ENCODE peak calls at places on chromosomes 13 and 19, in ten cellular contexts. W is lung, J is mammary epithelial cell, V is cardiac muscle cell, U is pancreas, E is tibial artery, I is fibroblast of lung, K is heart right ventricle, H is IMR-90, X is left ventricle myocardium inferior. R is an unnamed sample. For H3K4me1 and H3K27me3, the result is how much of the 10 kb centered on the place peaks cover.

GRCh38 chr19:46631481-46631880 is 4.5 kb downstream of the GNG8 start:
- DNase-seq in H (peak), W (no peak), V (no peak), J (peak), X (peak), I (no peak), E (peak), U (no peak), K (no peak), R (no peak)

GRCh38 chr19:40413291-40413994 is at the start of gene PRX:
- DNase-seq in E (no peak), V (peak), X (no peak), U (no peak), I (no peak), K (no peak), W (no peak), H (no peak), J (no peak), R (no peak)

GRCh38 chr13:112995395-112996091 is 26.5 kb downstream of the MCF2L start:
- DNase-seq in H (no peak), V (peak), J (no peak), U (no peak), X (no peak), E (no peak), K (no peak), W (no peak), I (no peak), R (no peak)

GRCh38 chr13:67200183-67200582 is 30.0 kb downstream of the PCDH9 start:
- DNase-seq in X (no peak), U (no peak), E (no peak), K (no peak), V (no peak), W (no peak), J (no peak), I (no peak), H (no peak), R (no peak)

GRCh38 chr13:96527497-96527896 is 437.6 kb downstream of the HS6ST3 start:
- DNase-seq in K (no peak), J (no peak), H (no peak), X (no peak), V (peak), I (no peak), W (no peak), E (no peak), U (no peak), R (no peak)

GRCh38 chr19:56765107-56765506 is 75.4 kb downstream of the PEG3 start:
- DNase-seq in I (peak), X (peak), H (no peak), E (no peak), J (no peak), K (peak), V (no peak), W (peak), U (peak), R (no peak)

GRCh38 chr19:7757358-7757757 is 5.7 kb upstream of the CLEC4M start:
- DNase-seq in X (no peak), K (no peak), J (no peak), W (no peak), E (no peak), I (no peak), H (no peak), U (no peak), V (no peak), R (no peak)

GRCh38 chr13:82933986-82934385 is 948.3 kb downstream of the SLITRK1 start:
- DNase-seq in X (no peak), J (no peak), E (no peak), H (no peak), W (no peak), I (peak), K (no peak), U (no peak), V (no peak), R (no peak)

GRCh38 chr13:78655906-78656305 is 3.0 kb downstream of the OBI1 start:
- DNase-seq in W (no peak), K (no peak), E (no peak), U (no peak), X (no peak), J (no peak), I (no peak), H (no peak), V (no peak), R (no peak)

GRCh38 chr13:106246817-106247216 is 288.6 kb downstream of the EFNB2 start:
- DNase-seq in I (no peak), U (no peak), J (no peak), K (no peak), X (no peak), E (no peak), V (no peak), H (no peak), W (no peak), R (no peak)

GRCh38 chr19:54188224-54188871 is 1.0 kb downstream of the MBOAT7 start:
- DNase-seq in K (no peak), E (no peak), J (peak), W (peak), H (peak), X (no peak), I (no peak), U (no peak), V (no peak), R (peak)

GRCh38 chr19:17289489-17289888 is 7.8 kb downstream of the ANKLE1 start:
- DNase-seq in U (no peak), J (no peak), I (peak), X (peak), K (peak), H (peak), W (peak), E (no peak), V (peak), R (no peak)

DNA sequence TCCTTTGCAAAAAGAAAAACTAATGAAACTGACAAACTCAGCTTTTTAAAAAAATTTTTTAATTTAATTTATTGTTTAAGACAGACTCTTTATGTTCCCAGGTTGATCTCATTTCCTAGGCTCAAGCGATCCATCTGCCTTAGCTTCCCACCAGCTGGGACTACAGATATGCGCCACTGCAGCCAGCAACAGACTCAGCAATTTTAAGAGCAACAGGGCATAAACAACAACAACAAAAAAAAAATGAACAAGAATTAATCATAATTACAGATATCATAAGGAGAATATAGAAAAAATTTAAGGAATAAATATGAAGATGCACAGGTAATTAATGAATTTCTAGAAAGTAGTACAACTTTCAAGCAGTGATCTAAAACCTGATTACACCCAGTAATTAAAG is 1.5 kb downstream of the ZNF699 start:
- DNase-seq in K (no peak), I (no peak), U (no peak), X (no peak), H (no peak), W (no peak), V (no peak), E (no peak), J (no peak), R (no peak)
- H3K4me1 ChIP-seq in K (under half), I (under half), U (under half), X (under half), H (under half), W (under half), V (under half), E (under half), J (under half), R (under half)

GRCh38 chr19:14772995-14773394 is 5.4 kb downstream of the ADGRE2 start:
- DNase-seq in I (no peak), H (no peak), E (no peak), K (no peak), U (no peak), X (no peak), J (no peak), W (no peak), V (no peak), R (no peak)

GRCh38 chr19:14772467-14772866 is 5.9 kb downstream of the ADGRE2 start:
- DNase-seq in E (no peak), U (no peak), K (no peak), I (no peak), W (no peak), V (no peak), H (no peak), J (no peak), X (no peak), R (no peak)

GRCh38 chr19:14770944-14771839 is 7.2 kb downstream of the ADGRE2 start:
- DNase-seq in V (no peak), U (no peak), X (no peak), W (no peak), I (no peak), H (no peak), J (no peak), E (no peak), K (no peak), R (no peak)

GRCh38 chr19:14774373-14774772 is 4.0 kb downstream of the ADGRE2 start:
- DNase-seq in X (no peak), I (no peak), H (no peak), J (no peak), U (no peak), W (no peak), K (no peak), E (no peak), V (no peak), R (no peak)

GRCh38 chr19:14775855-14776254 is 2.5 kb downstream of the ADGRE2 start:
- DNase-seq in E (no peak), K (no peak), V (no peak), X (peak), U (no peak), J (no peak), W (no peak), H (no peak), I (no peak), R (no peak)
- H3K4me3 ChIP-seq in E (peak), K (peak), V (no peak), X (peak), U (no peak), J (peak), W (no peak), H (no peak), I (no peak), R (no peak)

GRCh38 chr13:25135896-25136295 is 36.2 kb downstream of the AMER2 start:
- DNase-seq in U (no peak), J (no peak), W (no peak), V (no peak), X (no peak), H (no peak), I (no peak), K (no peak), E (no peak), R (no peak)

GRCh38 chr13:25132984-25133383 is 37.0 kb downstream of the PABPC3 start:
- DNase-seq in W (no peak), U (no peak), K (no peak), X (no peak), I (no peak), V (no peak), H (no peak), E (no peak), J (no peak), R (no peak)

GRCh38 chr13:25141042-25141441 is 31.0 kb downstream of the AMER2 start:
- DNase-seq in V (no peak), X (no peak), W (no peak), U (no peak), H (no peak), J (no peak), K (no peak), I (no peak), E (no peak), R (no peak)

GRCh38 chr13:25137624-25137892 is 34.5 kb downstream of the AMER2 start:
- DNase-seq in K (no peak), E (no peak), W (no peak), X (no peak), I (no peak), U (no peak), H (no peak), V (no peak), J (no peak), R (no peak)

GRCh38 chr13:25136872-25137623 is 35.0 kb downstream of the AMER2 start:
- DNase-seq in W (no peak), K (no peak), U (no peak), I (no peak), X (no peak), H (no peak), J (no peak), E (no peak), V (no peak), R (no peak)
- H3K27me3 ChIP-seq in W (under half), K (under half), U (under half), I (under half), X (half or more), H (under half), J (under half), E (under half), V (under half), R (under half)

DNA sequence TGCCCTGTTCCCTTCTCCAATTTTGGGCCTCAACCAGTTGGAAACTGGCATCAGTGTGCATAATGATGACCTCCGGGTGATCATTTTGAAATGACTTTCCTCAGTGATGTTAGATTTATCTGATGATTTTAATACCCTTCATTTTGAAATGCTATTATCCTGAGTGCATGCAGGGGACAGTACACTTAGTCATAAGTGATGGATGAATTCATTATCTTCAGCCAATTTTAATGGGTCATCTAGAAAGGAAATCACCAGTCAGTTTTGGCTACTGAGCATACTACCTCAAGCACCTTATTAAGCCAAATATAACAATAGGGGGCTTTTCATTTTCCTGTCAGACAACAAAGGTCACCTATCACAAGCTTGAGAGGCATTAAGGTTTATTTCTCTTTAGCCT is 118.5 kb upstream of the MIR17HG start:
- DNase-seq in J (no peak), K (no peak), I (no peak), E (no peak), V (no peak), W (no peak), X (no peak), H (no peak), U (no peak), R (no peak)
- H3K4me1 ChIP-seq in J (under half), K (under half), I (under half), E (under half), V (under half), W (under half), X (under half), H (under half), U (under half), R (under half)

GRCh38 chr19:371501-372160 is 27.0 kb upstream of the MIER2 start:
- DNase-seq in I (no peak), U (no peak), V (no peak), H (no peak), K (no peak), J (no peak), E (no peak), X (no peak), W (no peak), R (no peak)
- H3K4me3 ChIP-seq in I (no peak), U (no peak), V (no peak), H (no peak), K (no peak), J (no peak), E (no peak), X (no peak), W (no peak), R (no peak)

GRCh38 chr19:44585371-44586141 is 27.8 kb upstream of the IGSF23 start:
- DNase-seq in V (no peak), W (no peak), U (no peak), H (peak), X (no peak), I (peak), E (no peak), J (peak), K (no peak), R (no peak)
- H3K27me3 ChIP-seq in V (under half), W (under half), U (under half), H (under half), X (under half), I (under half), E (under half), J (under half), K (under half), R (under half)

GRCh38 chr19:45102481-45102880 is 9.5 kb downstream of the PPP1R37 start:
- DNase-seq in H (no peak), W (no peak), V (no peak), X (no peak), J (no peak), U (no peak), K (no peak), I (no peak), E (no peak), R (no peak)
- H3K4me1 ChIP-seq in H (under half), W (under half), V (under half), X (half or more), J (half or more), U (under half), K (half or more), I (under half), E (under half), R (under half)